ENCODE peak calls at places on chromosomes 4 and X, in six cellular contexts. V, H, D, R, M and Z are unnamed samples.
A peak's percentile ranks its signal among the peaks of the same experiment; 100 is the strongest.

GRCh38 chr4:22129454-22130075 is 181.0 kb upstream of the KCNIP4 start:
- DNase-seq in M (peak; percentile 37), D (peak; percentile 9), R (no peak), V (peak; percentile 70), H (no peak), Z (peak; percentile 54)

GRCh38 chr4:72538006-72538405 is 31.0 kb downstream of the ADAMTS3 start:
- DNase-seq in M (no peak), D (no peak), H (no peak), R (no peak), V (no peak), Z (no peak)

GRCh38 chr4:180814875-180815417 is 1428.3 kb upstream of the TENM3 start:
- DNase-seq in V (no peak), H (no peak), D (no peak), M (no peak), R (no peak), Z (no peak)

GRCh38 chr4:143225167-143225566 is 40.5 kb downstream of the USP38 start:
- DNase-seq in H (no peak), V (no peak), M (no peak), D (no peak), R (no peak), Z (no peak)

GRCh38 chrX:3435057-3435456 is 88.6 kb upstream of the MXRA5 start:
- DNase-seq in D (no peak), M (no peak), R (no peak), H (no peak), V (no peak), Z (no peak)

GRCh38 chr4:189022441-189023035 is 883.3 kb downstream of the TRIML1 start:
- DNase-seq in R (no peak), V (peak; percentile 12), D (no peak), H (no peak), M (no peak), Z (peak; percentile 9)

GRCh38 chr4:31617667-31618066 is 897.5 kb downstream of the PCDH7 start:
- DNase-seq in M (no peak), H (no peak), V (no peak), R (no peak), D (no peak), Z (no peak)

GRCh38 chr4:39442910-39443480 is 15.7 kb downstream of the RPL9 start:
- DNase-seq in V (no peak), H (no peak), M (no peak), R (no peak), D (no peak), Z (no peak)

GRCh38 chrX:49233887-49234555 is 881 bp upstream of the CACNA1F start:
- DNase-seq in M (no peak), R (no peak), H (no peak), D (no peak), V (no peak), Z (no peak)

GRCh38 chrX:154432210-154432609 is 3.7 kb downstream of the ATP6AP1 start:
- DNase-seq in M (no peak), D (no peak), V (no peak), R (no peak), H (no peak), Z (no peak)

GRCh38 chr4:10153161-10153560 is 36.6 kb upstream of the WDR1 start:
- DNase-seq in D (no peak), M (no peak), R (no peak), H (no peak), V (no peak), Z (no peak)

GRCh38 chr4:149161247-149161646 is 654.4 kb downstream of the IQCM start:
- DNase-seq in H (no peak), D (no peak), V (peak; percentile 60), R (no peak), M (no peak), Z (peak; percentile 57)

GRCh38 chrX:127207326-127207725 is 387.8 kb downstream of the PRR32 start:
- DNase-seq in R (no peak), V (no peak), H (no peak), M (no peak), D (peak; percentile 18), Z (no peak)

GRCh38 chrX:102651968-102652744 is 873 bp downstream of the GPRASP1 start:
- DNase-seq in D (no peak), H (peak; percentile 16), V (peak; percentile 56), R (no peak), M (no peak), Z (peak; percentile 17)

GRCh38 chr4:183455431-183456145 is 11.2 kb downstream of the CDKN2AIP start:
- DNase-seq in M (no peak), R (no peak), V (no peak), D (no peak), H (no peak), Z (no peak)

GRCh38 chrX:39895228-39896110 is 202.3 kb downstream of the BCOR start:
- DNase-seq in V (no peak), M (no peak), H (no peak), R (no peak), D (no peak), Z (peak; percentile 39)

GRCh38 chrX:47321386-47321785 is 49.0 kb upstream of the ZNF157 start:
- DNase-seq in V (peak; percentile 62), D (peak; percentile 57), H (no peak), M (no peak), R (no peak), Z (peak; percentile 44)

GRCh38 chrX:55118574-55118973 is 29.8 kb downstream of the PAGE2 start:
- DNase-seq in H (no peak), D (no peak), M (no peak), R (no peak), V (no peak), Z (no peak)

GRCh38 chrX:68827848-68828562 is 816 bp upstream of the EFNB1 start:
- DNase-seq in H (peak; percentile 31), V (peak; percentile 87), R (peak; percentile 84), D (peak; percentile 81), M (no peak), Z (peak; percentile 72)
- H3K4me3 ChIP-seq in H (peak overlapping the region; percentile 86), V (peak overlapping the region; percentile 48), R (no peak overlapping the region), D (peak overlapping the region; percentile 72), M (no peak overlapping the region), Z (peak overlapping the region; percentile 79)

GRCh38 chrX:1451251-1451675 is 1.4 kb downstream of the ASMTL start:
- DNase-seq in D (no peak), M (no peak), V (no peak), H (no peak), R (no peak), Z (no peak)
- H3K4me3 ChIP-seq in D (peak overlapping the region; percentile 80), M (peak overlapping the region; percentile 7), V (peak overlapping the region; percentile 96), H (peak overlapping the region; percentile 99), R (no peak overlapping the region), Z (no peak overlapping the region)

DNA sequence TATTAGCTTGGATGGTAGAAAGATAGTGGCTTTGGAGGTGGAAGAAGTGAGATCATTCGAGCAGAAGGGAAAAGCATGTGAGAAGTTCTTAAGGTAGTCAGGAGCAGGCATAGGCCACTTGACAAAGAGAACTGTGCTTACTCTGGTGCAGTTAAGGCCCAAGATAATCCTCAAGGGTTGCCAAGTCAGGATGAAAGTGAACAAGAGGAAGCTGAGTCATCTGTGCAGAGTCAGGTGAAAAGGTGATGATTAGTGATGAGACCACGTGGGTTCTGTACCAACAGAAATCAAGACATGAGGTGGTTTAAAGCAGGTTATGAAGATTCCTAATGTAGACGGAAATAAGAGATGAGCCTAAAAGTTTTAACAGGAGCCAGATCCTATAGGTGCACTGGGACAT is 369.8 kb downstream of the DTHD1 start:
- DNase-seq in R (no peak), V (no peak), H (no peak), D (no peak), M (no peak), Z (peak; percentile 86)
- H3K4me3 ChIP-seq in R (no peak overlapping the region), V (no peak overlapping the region), H (no peak overlapping the region), D (no peak overlapping the region), M (no peak overlapping the region), Z (no peak overlapping the region)

DNA sequence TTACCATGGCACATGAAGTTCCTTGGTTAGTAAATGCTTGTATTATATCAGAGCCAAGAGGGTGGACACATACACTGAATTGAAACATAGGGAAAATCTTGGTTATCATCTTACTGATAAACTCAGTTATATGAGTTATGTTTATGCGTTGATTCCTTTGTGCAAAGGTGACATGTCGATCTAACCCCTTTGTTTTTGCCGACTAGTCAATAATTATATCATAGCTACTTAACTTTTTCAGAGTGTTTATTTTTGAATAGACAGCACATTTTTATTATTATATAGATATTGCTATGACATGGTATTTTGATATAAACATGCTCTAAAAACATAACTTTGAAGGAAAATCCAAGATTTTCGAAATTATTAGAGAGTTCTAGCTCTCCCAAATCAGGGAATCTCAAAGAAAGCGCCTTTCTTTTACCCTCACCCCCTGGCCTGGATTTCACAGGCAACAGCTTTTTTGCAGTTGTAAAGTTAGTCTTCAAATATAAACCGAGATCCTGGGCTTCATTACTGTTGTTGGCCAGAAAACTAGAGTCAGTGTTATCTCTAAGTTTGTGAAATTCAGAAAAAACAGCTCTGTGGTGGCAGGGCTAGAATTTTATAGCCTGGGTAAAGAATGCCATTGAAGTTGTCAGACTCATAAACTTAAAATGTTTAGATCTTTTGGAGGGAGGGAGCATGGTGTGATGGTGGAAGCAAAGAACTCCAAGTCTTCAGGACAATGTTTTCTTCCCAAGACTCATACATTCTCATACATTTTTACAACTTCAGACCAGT is 45.8 kb upstream of the PITX2 start:
- DNase-seq in M (no peak), D (no peak), R (no peak), H (no peak), V (no peak), Z (no peak)
- H3K4me3 ChIP-seq in M (no peak overlapping the region), D (no peak overlapping the region), R (no peak overlapping the region), H (no peak overlapping the region), V (no peak overlapping the region), Z (no peak overlapping the region)

GRCh38 chr4:119028296-119028695 is 107.3 kb upstream of the MYOZ2 start:
- DNase-seq in M (no peak), H (no peak), R (no peak), V (no peak), D (no peak), Z (no peak)
- H3K4me3 ChIP-seq in M (no peak overlapping the region), H (peak overlapping the region; percentile 42), R (no peak overlapping the region), V (no peak overlapping the region), D (no peak overlapping the region), Z (no peak overlapping the region)